ENCODE peak calls at places on chromosome 7, in five cellular contexts. One of them, this sample, is unnamed.

GRCh38 chr7:52669031-52669430 is 366.4 kb upstream of the POM121L12 start:
- DNase-seq in psoas muscle: no peak
- DNase-seq in T-cell: no peak
- DNase-seq in bronchial epithelial cell: no peak
- DNase-seq in Right ventricle myocardium inferior: no peak
- DNase-seq in this sample: no peak

GRCh38 chr7:143381427-143382125 is 431 bp downstream of the ZYX start:
- DNase-seq in Right ventricle myocardium inferior: peak
- DNase-seq in bronchial epithelial cell: no peak
- DNase-seq in T-cell: no peak
- DNase-seq in psoas muscle: peak
- DNase-seq in this sample: peak

GRCh38 chr7:24669971-24670591 is 87.2 kb downstream of the GSDME start:
- DNase-seq in T-cell: no peak
- DNase-seq in psoas muscle: no peak
- DNase-seq in Right ventricle myocardium inferior: no peak
- DNase-seq in bronchial epithelial cell: no peak
- DNase-seq in this sample: no peak

GRCh38 chr7:155848691-155849690 is 36.7 kb upstream of the SHH start:
- DNase-seq in psoas muscle: no peak
- DNase-seq in bronchial epithelial cell: no peak
- DNase-seq in Right ventricle myocardium inferior: no peak
- DNase-seq in T-cell: no peak
- DNase-seq in this sample: no peak

GRCh38 chr7:55975944-55976633 is 11.7 kb downstream of the NIPSNAP2 start:
- DNase-seq in bronchial epithelial cell: no peak
- DNase-seq in psoas muscle: no peak
- DNase-seq in T-cell: no peak
- DNase-seq in Right ventricle myocardium inferior: no peak
- DNase-seq in this sample: no peak

GRCh38 chr7:129225206-129225930 is 538 bp downstream of the AHCYL2 start:
- DNase-seq in psoas muscle: peak
- DNase-seq in T-cell: peak
- DNase-seq in Right ventricle myocardium inferior: peak
- DNase-seq in bronchial epithelial cell: peak
- DNase-seq in this sample: peak

GRCh38 chr7:35524112-35524804 is 170.7 kb downstream of the HERPUD2 start:
- DNase-seq in bronchial epithelial cell: peak
- DNase-seq in T-cell: no peak
- DNase-seq in psoas muscle: no peak
- DNase-seq in Right ventricle myocardium inferior: no peak
- DNase-seq in this sample: no peak

GRCh38 chr7:106402898-106403297 is 118.1 kb upstream of the NAMPT start:
- DNase-seq in T-cell: no peak
- DNase-seq in psoas muscle: no peak
- DNase-seq in Right ventricle myocardium inferior: no peak
- DNase-seq in bronchial epithelial cell: no peak
- DNase-seq in this sample: no peak

GRCh38 chr7:151452141-151452571 is 12.2 kb upstream of the CRYGN start:
- DNase-seq in Right ventricle myocardium inferior: no peak
- DNase-seq in psoas muscle: no peak
- DNase-seq in T-cell: no peak
- DNase-seq in bronchial epithelial cell: no peak
- DNase-seq in this sample: no peak

GRCh38 chr7:132197772-132198171 is 378.5 kb downstream of the PLXNA4 start:
- DNase-seq in psoas muscle: no peak
- DNase-seq in Right ventricle myocardium inferior: no peak
- DNase-seq in bronchial epithelial cell: no peak
- DNase-seq in T-cell: no peak
- DNase-seq in this sample: no peak

GRCh38 chr7:38934536-38934935 is 25.5 kb upstream of the VPS41 start:
- DNase-seq in Right ventricle myocardium inferior: no peak
- DNase-seq in T-cell: no peak
- DNase-seq in bronchial epithelial cell: peak
- DNase-seq in psoas muscle: no peak
- DNase-seq in this sample: no peak

GRCh38 chr7:1027285-1028043 is 16.9 kb upstream of the GPR146 start:
- DNase-seq in bronchial epithelial cell: peak
- DNase-seq in psoas muscle: peak
- DNase-seq in T-cell: no peak
- DNase-seq in Right ventricle myocardium inferior: peak
- DNase-seq in this sample: no peak

GRCh38 chr7:140326116-140326928 is 72.0 kb downstream of the SLC37A3 start:
- DNase-seq in bronchial epithelial cell: peak
- DNase-seq in T-cell: peak
- DNase-seq in Right ventricle myocardium inferior: peak
- DNase-seq in psoas muscle: peak
- DNase-seq in this sample: peak

GRCh38 chr7:35658602-35659201 is 36.2 kb downstream of the HERPUD2 start:
- DNase-seq in T-cell: no peak
- DNase-seq in psoas muscle: no peak
- DNase-seq in bronchial epithelial cell: no peak
- DNase-seq in Right ventricle myocardium inferior: no peak
- DNase-seq in this sample: no peak

GRCh38 chr7:149431486-149432120 is 29.3 kb downstream of the ZNF777 start:
- DNase-seq in bronchial epithelial cell: no peak
- DNase-seq in psoas muscle: no peak
- DNase-seq in Right ventricle myocardium inferior: no peak
- DNase-seq in T-cell: no peak
- DNase-seq in this sample: no peak

GRCh38 chr7:100674441-100675407 is 1.2 kb downstream of the GNB2 start:
- DNase-seq in psoas muscle: no peak
- DNase-seq in T-cell: peak
- DNase-seq in Right ventricle myocardium inferior: peak
- DNase-seq in bronchial epithelial cell: no peak
- DNase-seq in this sample: peak

GRCh38 chr7:50652400-50653115 is 87.4 kb upstream of the DDC start:
- DNase-seq in T-cell: no peak
- DNase-seq in Right ventricle myocardium inferior: no peak
- DNase-seq in bronchial epithelial cell: no peak
- DNase-seq in psoas muscle: no peak
- DNase-seq in this sample: no peak

GRCh38 chr7:7438851-7439250 is 96.8 kb downstream of the COL28A1 start:
- DNase-seq in T-cell: no peak
- DNase-seq in Right ventricle myocardium inferior: no peak
- DNase-seq in bronchial epithelial cell: peak
- DNase-seq in psoas muscle: no peak
- DNase-seq in this sample: no peak

GRCh38 chr7:1397491-1398327 is 61.6 kb downstream of the MICALL2 start:
- DNase-seq in Right ventricle myocardium inferior: no peak
- DNase-seq in bronchial epithelial cell: peak
- DNase-seq in psoas muscle: no peak
- DNase-seq in T-cell: no peak
- DNase-seq in this sample: no peak

GRCh38 chr7:100827330-100828226 is at the start of gene EPHB4:
- DNase-seq in bronchial epithelial cell: peak
- DNase-seq in Right ventricle myocardium inferior: peak
- DNase-seq in T-cell: no peak
- DNase-seq in psoas muscle: peak
- DNase-seq in this sample: peak

GRCh38 chr7:80482938-80483337 is 28.9 kb downstream of the GNAT3 start:
- DNase-seq in psoas muscle: no peak
- DNase-seq in Right ventricle myocardium inferior: no peak
- DNase-seq in T-cell: no peak
- DNase-seq in bronchial epithelial cell: peak
- DNase-seq in this sample: no peak

GRCh38 chr7:4268040-4268965 is 413.8 kb upstream of the FOXK1 start:
- DNase-seq in T-cell: no peak
- DNase-seq in bronchial epithelial cell: no peak
- DNase-seq in psoas muscle: no peak
- DNase-seq in Right ventricle myocardium inferior: no peak
- DNase-seq in this sample: no peak

GRCh38 chr7:1664711-1665591 is 5.1 kb upstream of the ELFN1 start:
- DNase-seq in Right ventricle myocardium inferior: peak
- DNase-seq in T-cell: peak
- DNase-seq in psoas muscle: peak
- DNase-seq in bronchial epithelial cell: peak
- DNase-seq in this sample: peak

GRCh38 chr7:48337012-48337621 is 165.9 kb downstream of the ABCA13 start:
- DNase-seq in psoas muscle: no peak
- DNase-seq in Right ventricle myocardium inferior: no peak
- DNase-seq in bronchial epithelial cell: peak
- DNase-seq in T-cell: no peak
- DNase-seq in this sample: no peak

GRCh38 chr7:35729061-35729783 is 34.3 kb upstream of the HERPUD2 start:
- DNase-seq in T-cell: peak
- DNase-seq in Right ventricle myocardium inferior: no peak
- DNase-seq in bronchial epithelial cell: no peak
- DNase-seq in psoas muscle: no peak
- DNase-seq in this sample: no peak

GRCh38 chr7:91266931-91267557 is 2.8 kb downstream of the FZD1 start:
- DNase-seq in psoas muscle: no peak
- DNase-seq in Right ventricle myocardium inferior: no peak
- DNase-seq in T-cell: no peak
- DNase-seq in bronchial epithelial cell: no peak
- DNase-seq in this sample: no peak

GRCh38 chr7:111357691-111358090 is 204.6 kb downstream of the IMMP2L start:
- DNase-seq in T-cell: no peak
- DNase-seq in Right ventricle myocardium inferior: no peak
- DNase-seq in psoas muscle: no peak
- DNase-seq in bronchial epithelial cell: peak
- DNase-seq in this sample: no peak

GRCh38 chr7:94873239-94873638 is 34.2 kb upstream of the PPP1R9A start:
- DNase-seq in psoas muscle: no peak
- DNase-seq in T-cell: no peak
- DNase-seq in bronchial epithelial cell: no peak
- DNase-seq in Right ventricle myocardium inferior: no peak
- DNase-seq in this sample: no peak

GRCh38 chr7:150631866-150632864 is at the start of gene GIMAP6:
- DNase-seq in T-cell: peak
- DNase-seq in psoas muscle: no peak
- DNase-seq in Right ventricle myocardium inferior: peak
- DNase-seq in bronchial epithelial cell: no peak
- DNase-seq in this sample: no peak

GRCh38 chr7:1402110-1402790 is 57.0 kb downstream of the MICALL2 start:
- DNase-seq in psoas muscle: peak
- DNase-seq in Right ventricle myocardium inferior: peak
- DNase-seq in T-cell: no peak
- DNase-seq in bronchial epithelial cell: no peak
- DNase-seq in this sample: no peak

GRCh38 chr7:4738711-4739527 is 36.5 kb upstream of the AP5Z1 start:
- DNase-seq in T-cell: no peak
- DNase-seq in Right ventricle myocardium inferior: no peak
- DNase-seq in bronchial epithelial cell: peak
- DNase-seq in psoas muscle: peak
- DNase-seq in this sample: no peak

GRCh38 chr7:44063894-44064651 is 1.3 kb downstream of the PGAM2 start:
- DNase-seq in T-cell: no peak
- DNase-seq in bronchial epithelial cell: no peak
- DNase-seq in psoas muscle: peak
- DNase-seq in Right ventricle myocardium inferior: no peak
- DNase-seq in this sample: peak

GRCh38 chr7:27110977-27111752 is 8.7 kb upstream of the HOXA2 start:
- DNase-seq in psoas muscle: peak
- DNase-seq in bronchial epithelial cell: no peak
- DNase-seq in T-cell: no peak
- DNase-seq in Right ventricle myocardium inferior: no peak
- DNase-seq in this sample: no peak

GRCh38 chr7:127933116-127933515 is 98.1 kb downstream of the LRRC4 start:
- DNase-seq in bronchial epithelial cell: no peak
- DNase-seq in Right ventricle myocardium inferior: no peak
- DNase-seq in psoas muscle: no peak
- DNase-seq in T-cell: no peak
- DNase-seq in this sample: no peak

GRCh38 chr7:157488966-157489365 is 152.2 kb downstream of the DNAJB6 start:
- DNase-seq in psoas muscle: no peak
- DNase-seq in Right ventricle myocardium inferior: no peak
- DNase-seq in bronchial epithelial cell: no peak
- DNase-seq in T-cell: no peak
- DNase-seq in this sample: no peak

This sample was measured in left ventricle myocardium inferior.